ENCODE peak calls at places on chromosomes 4 and X, in nine cellular contexts. Y, M, X, F, C, Z, A, U and V are unnamed samples.

GRCh38 chr4:148239406-148239805 is 202.8 kb downstream of the NR3C2 start:
- DNase-seq in Y (no peak), M (no peak), X (no peak), F (no peak), C (no peak), Z (no peak), A (no peak), U (no peak), V (no peak)

GRCh38 chr4:32462944-32463343 is 1742.8 kb downstream of the PCDH7 start:
- DNase-seq in Y (no peak), M (peak; percentile 31), X (no peak), F (no peak), C (no peak), Z (no peak), A (peak; percentile 16), U (peak; percentile 52), V (no peak)

GRCh38 chr4:24244663-24245519 is 339.5 kb downstream of the DHX15 start:
- DNase-seq in Y (no peak), M (no peak), X (no peak), F (no peak), C (no peak), Z (no peak), A (no peak), U (no peak), V (no peak)

GRCh38 chrX:16445166-16445752 is 204.7 kb upstream of the S100G start:
- DNase-seq in Y (no peak), M (peak; percentile 41), X (peak; percentile 2), F (no peak), C (no peak), Z (no peak), A (peak; percentile 35), U (peak; percentile 48), V (peak; percentile 27)

GRCh38 chrX:40543661-40544328 is 37.0 kb upstream of the ATP6AP2 start:
- DNase-seq in Y (no peak), M (peak; percentile 46), X (no peak), F (no peak), C (no peak), Z (no peak), A (peak; percentile 17), U (peak; percentile 48), V (peak; percentile 20)

GRCh38 chrX:6667048-6667768 is 132.3 kb upstream of the VCX3A start:
- DNase-seq in Y (no peak), M (no peak), X (no peak), F (no peak), C (no peak), Z (no peak), A (no peak), U (peak; percentile 15), V (no peak)

GRCh38 chr4:110085131-110085530 is 113.3 kb downstream of the ELOVL6 start:
- DNase-seq in Y (no peak), M (no peak), X (peak; percentile 6), F (no peak), C (no peak), Z (peak; percentile 43), A (no peak), U (peak; percentile 35), V (no peak)

GRCh38 chrX:49059209-49060191 is 701 bp downstream of the CCDC120 start:
- DNase-seq in Y (no peak), M (no peak), X (no peak), F (no peak), C (no peak), Z (no peak), A (no peak), U (no peak), V (no peak)

GRCh38 chr4:14566518-14566917 is 435.8 kb upstream of the CPEB2 start:
- DNase-seq in Y (no peak), M (no peak), X (no peak), F (no peak), C (no peak), Z (no peak), A (no peak), U (no peak), V (no peak)

GRCh38 chrX:107718156-107718621 is 57.4 kb downstream of the TSC22D3 start:
- DNase-seq in Y (no peak), M (peak; percentile 75), X (peak; percentile 61), F (peak; percentile 76), C (no peak), Z (peak; percentile 87), A (peak; percentile 81), U (peak; percentile 76), V (peak; percentile 56)

GRCh38 chrX:107715331-107716044 is 60.1 kb downstream of the TSC22D3 start:
- DNase-seq in Y (no peak), M (peak; percentile 61), X (no peak), F (peak; percentile 78), C (no peak), Z (no peak), A (no peak), U (peak; percentile 31), V (no peak)

GRCh38 chrX:107714196-107714811 is 61.3 kb downstream of the TSC22D3 start:
- DNase-seq in Y (no peak), M (peak; percentile 52), X (peak; percentile 8), F (peak; percentile 71), C (no peak), Z (no peak), A (no peak), U (no peak), V (no peak)

GRCh38 chrX:107716045-107716684 is 59.4 kb downstream of the TSC22D3 start:
- DNase-seq in Y (peak; percentile 67), M (peak; percentile 53), X (peak; percentile 20), F (peak; percentile 85), C (no peak), Z (no peak), A (no peak), U (peak; percentile 24), V (no peak)

GRCh38 chrX:107716816-107717700 is 58.5 kb downstream of the TSC22D3 start:
- DNase-seq in Y (peak; percentile 90), M (peak; percentile 82), X (peak; percentile 83), F (peak; percentile 95), C (peak; percentile 76), Z (peak; percentile 92), A (peak; percentile 86), U (peak; percentile 87), V (peak; percentile 93)
- H3K4me3 ChIP-seq in Y (peak overlapping the region; percentile 72), M (peak overlapping the region; percentile 91), X (peak overlapping the region; percentile 77), F (peak overlapping the region; percentile 59), C (peak overlapping the region; percentile 63), Z (peak overlapping the region; percentile 77), A (peak overlapping the region; percentile 66), U (peak overlapping the region; percentile 91), V (peak overlapping the region; percentile 97)

DNA sequence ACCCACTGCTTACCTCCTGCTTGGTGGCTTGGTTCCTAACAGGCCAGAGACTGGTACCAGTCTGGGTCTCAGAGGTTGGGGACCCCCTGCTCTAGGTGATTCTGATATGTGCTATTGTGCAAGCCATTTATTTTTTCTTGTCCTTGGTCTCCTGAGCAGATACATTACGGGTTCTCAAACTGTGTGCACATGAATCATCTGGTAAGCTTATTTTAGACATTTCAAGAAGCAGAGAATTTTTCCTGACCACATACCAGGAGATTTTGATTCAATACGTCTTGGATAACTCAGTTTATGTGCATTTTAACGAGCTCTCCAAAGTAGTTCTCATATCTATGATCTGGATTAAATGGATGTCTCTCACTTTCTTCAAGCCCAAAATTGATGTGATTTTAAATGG is 77.2 kb downstream of the FHIP1A start:
- DNase-seq in Y (no peak), M (peak; percentile 39), X (no peak), F (no peak), C (no peak), Z (no peak), A (no peak), U (no peak), V (no peak)
- H3K27ac ChIP-seq in Y (no peak overlapping the region), M (no peak overlapping the region), X (no peak overlapping the region), F (no peak overlapping the region), C (peak overlapping the region; percentile 21), Z (no peak overlapping the region), A (no peak overlapping the region), U (no peak overlapping the region), V (no peak overlapping the region)

DNA sequence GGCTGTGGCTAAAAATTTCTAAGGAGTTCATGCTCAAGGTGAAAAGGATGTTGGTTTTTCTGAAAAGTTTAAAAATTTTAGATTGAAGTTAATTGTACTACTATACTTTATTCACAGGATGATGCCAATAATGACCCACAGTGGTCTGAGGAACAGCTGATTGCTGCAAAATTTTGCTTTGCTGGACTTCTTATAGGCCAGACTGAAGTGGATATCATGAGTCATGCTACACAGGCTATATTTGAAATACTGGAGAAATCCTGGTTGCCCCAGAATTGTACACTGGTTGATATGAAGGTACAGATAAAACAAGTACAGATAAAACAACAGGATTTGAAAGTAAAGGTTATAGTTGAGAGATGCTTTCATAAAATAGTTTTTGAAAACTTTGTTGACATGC is 12.2 kb downstream of the PAICS start:
- DNase-seq in Y (no peak), M (peak; percentile 16), X (no peak), F (no peak), C (no peak), Z (no peak), A (no peak), U (no peak), V (no peak)
- H3K36me3 ChIP-seq in Y (peaks cover 36% of the 10 kb centered on the region), M (peaks cover 80% of the 10 kb centered on the region), X (peaks cover 11% of the 10 kb centered on the region), F (no peaks in the 10 kb centered on the region), C (peaks cover 21% of the 10 kb centered on the region), Z (peaks cover 14% of the 10 kb centered on the region), A (no peaks in the 10 kb centered on the region), U (peaks cover 100% of the 10 kb centered on the region), V (no peaks in the 10 kb centered on the region)

GRCh38 chrX:131735127-131735526 is 191.3 kb downstream of the OR13H1 start:
- DNase-seq in Y (no peak), M (no peak), X (no peak), F (no peak), C (no peak), Z (no peak), A (no peak), U (no peak), V (no peak)
- H3K4me3 ChIP-seq in Y (no peak overlapping the region), M (no peak overlapping the region), X (no peak overlapping the region), F (no peak overlapping the region), C (peak overlapping the region; percentile 20), Z (no peak overlapping the region), A (no peak overlapping the region), U (no peak overlapping the region), V (no peak overlapping the region)

DNA sequence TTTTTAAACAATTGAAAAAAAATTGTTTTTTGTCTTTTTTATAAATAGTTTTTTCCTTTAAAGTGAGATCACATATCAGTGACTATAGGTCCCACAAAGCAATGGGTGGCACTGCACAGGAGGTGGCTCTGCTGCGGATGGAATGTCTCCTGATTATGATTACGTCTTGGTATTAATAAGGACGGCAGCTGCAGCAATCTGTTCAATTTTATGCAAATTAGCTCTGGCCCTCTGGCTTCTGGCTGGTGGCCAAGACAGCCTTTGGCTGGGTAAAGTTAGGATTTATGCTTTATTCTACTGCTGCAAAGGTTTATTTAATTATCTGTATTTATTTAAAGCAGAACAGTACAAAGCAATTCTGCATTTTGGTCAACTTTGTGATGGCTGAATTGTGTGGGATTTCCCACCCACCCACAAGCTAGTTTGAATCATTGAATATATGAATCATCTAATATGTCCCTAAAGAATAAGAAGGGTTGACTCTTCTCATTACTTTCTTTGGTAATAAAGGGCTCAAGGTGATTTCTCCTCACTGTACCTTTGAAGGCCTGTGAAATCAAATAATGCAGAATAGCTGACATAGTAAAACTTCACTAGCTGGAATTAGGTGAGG is 745.6 kb upstream of the FAM241A start:
- DNase-seq in Y (no peak), M (peak; percentile 51), X (no peak), F (no peak), C (no peak), Z (no peak), A (no peak), U (no peak), V (no peak)
- H3K27ac ChIP-seq in Y (no peak overlapping the region), M (peak overlapping the region; percentile 10), X (no peak overlapping the region), F (no peak overlapping the region), C (no peak overlapping the region), Z (no peak overlapping the region), A (no peak overlapping the region), U (no peak overlapping the region), V (no peak overlapping the region)